ENCODE peak calls at places on chromosomes 5 and 9, in five cellular contexts. B is heart right ventricle; I is effector memory CD4-positive, alpha-beta T cell; U is DND-41; Q is HepG2. R is an unnamed sample.

GRCh38 chr5:171483453-171484177 is 64.2 kb downstream of the FGF18 start:
- DNase-seq in B (peak; percentile 84), I (no peak), U (no peak), Q (no peak), R (no peak)

GRCh38 chr9:130186839-130187522 is 14.8 kb downstream of the NCS1 start:
- DNase-seq in B (no peak), I (no peak), U (no peak), Q (peak; percentile 59), R (no peak)

GRCh38 chr9:134283692-134284265 is 42.5 kb upstream of the RXRA start:
- DNase-seq in B (no peak), I (no peak), U (no peak), Q (no peak), R (no peak)

GRCh38 chr9:37464006-37464405 is 1.2 kb downstream of the ZBTB5 start:
- DNase-seq in B (no peak), I (no peak), U (no peak), Q (no peak), R (no peak)

GRCh38 chr5:171312129-171312819 is 3.2 kb downstream of the TLX3 start:
- DNase-seq in B (no peak), I (no peak), U (peak; percentile 70), Q (no peak), R (no peak)

GRCh38 chr9:120484162-120484561 is 95.8 kb downstream of the CDK5RAP2 start:
- DNase-seq in B (no peak), I (no peak), U (no peak), Q (no peak), R (no peak)

GRCh38 chr5:145499483-145499882 is 335.7 kb downstream of the PRELID2 start:
- DNase-seq in B (no peak), I (no peak), U (no peak), Q (no peak), R (no peak)

GRCh38 chr5:168136340-168136739 is 155.1 kb upstream of the WWC1 start:
- DNase-seq in B (no peak), I (no peak), U (no peak), Q (peak; percentile 11), R (no peak)

GRCh38 chr9:75454043-75454442 is 365.7 kb downstream of the OSTF1 start:
- DNase-seq in B (no peak), I (no peak), U (no peak), Q (no peak), R (no peak)

GRCh38 chr5:177537389-177538361 is 16.7 kb downstream of the FAM193B start:
- DNase-seq in B (peak; percentile 43), I (no peak), U (no peak), Q (no peak), R (no peak)

GRCh38 chr9:116331241-116331640 is 177.7 kb downstream of the PAPPA start:
- DNase-seq in B (no peak), I (no peak), U (no peak), Q (no peak), R (no peak)

GRCh38 chr5:141343242-141343952 is at the start of gene PCDHGA3:
- DNase-seq in B (peak; percentile 41), I (no peak), U (no peak), Q (no peak), R (peak; percentile 17)

GRCh38 chr9:13810510-13810909 is 503.4 kb downstream of the NFIB start:
- DNase-seq in B (no peak), I (no peak), U (no peak), Q (no peak), R (no peak)

GRCh38 chr9:11149065-11149464 is 536.3 kb upstream of the PTPRD start:
- DNase-seq in B (no peak), I (no peak), U (no peak), Q (no peak), R (no peak)

GRCh38 chr5:138737494-138738265 is 15.5 kb upstream of the CTNNA1 start:
- DNase-seq in B (no peak), I (no peak), U (no peak), Q (no peak), R (no peak)

GRCh38 chr9:88011005-88011766 is 36.9 kb upstream of the CDK20 start:
- DNase-seq in B (no peak), I (no peak), U (no peak), Q (no peak), R (no peak)

GRCh38 chr9:129487307-129487657 is 133.6 kb downstream of the C9orf50 start:
- DNase-seq in B (no peak), I (no peak), U (no peak), Q (no peak), R (no peak)

GRCh38 chr9:29241320-29241719 is 1668.0 kb upstream of the C9orf72 start:
- DNase-seq in B (no peak), I (no peak), U (no peak), Q (no peak), R (no peak)

GRCh38 chr9:138010861-138011260 is 133.3 kb downstream of the CACNA1B start:
- DNase-seq in B (no peak), I (no peak), U (no peak), Q (no peak), R (no peak)

GRCh38 chr5:172904643-172905345 is 54.4 kb upstream of the RPL26L1 start:
- DNase-seq in B (peak; percentile 72), I (no peak), U (no peak), Q (peak; percentile 19), R (no peak)

GRCh38 chr9:8268216-8268878 is 468.8 kb upstream of the DMAC1 start:
- DNase-seq in B (no peak), I (no peak), U (no peak), Q (no peak), R (no peak)

DNA sequence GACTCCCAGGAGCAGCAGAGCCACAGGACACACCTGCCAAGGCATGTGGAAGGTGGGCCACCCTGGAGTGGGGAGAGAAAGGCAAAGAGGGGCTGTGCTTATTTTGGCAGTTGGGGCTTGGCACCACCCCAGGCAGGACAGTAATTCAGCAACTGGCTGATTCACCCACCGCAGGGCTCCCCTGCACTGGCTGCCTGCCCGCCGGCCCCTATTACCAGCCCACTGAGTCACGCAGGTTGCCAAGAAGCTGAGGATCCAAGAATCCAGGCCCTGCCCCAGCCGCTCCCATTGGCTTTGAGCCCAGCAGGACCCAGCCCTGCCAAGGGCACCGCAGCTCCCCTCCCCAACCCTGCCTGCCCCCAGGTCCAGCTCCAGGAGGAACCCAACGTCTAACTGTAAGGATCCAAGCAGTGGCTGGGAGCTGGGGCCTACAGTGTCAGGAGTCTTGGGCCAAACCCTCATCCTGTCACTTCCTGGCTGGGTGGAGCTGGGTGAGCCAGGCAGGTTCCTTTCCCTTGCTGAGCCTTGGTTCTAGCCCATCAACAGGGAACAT is 14.2 kb upstream of the RALGDS start:
- DNase-seq in B (peak; percentile 64), I (peak; percentile 49), U (no peak), Q (no peak), R (no peak)
- H3K4me1 ChIP-seq in B (peaks cover 62% of the 10 kb centered on the region), I (peaks cover 79% of the 10 kb centered on the region), U (peaks cover 41% of the 10 kb centered on the region), Q (peaks cover 38% of the 10 kb centered on the region), R (peaks cover 24% of the 10 kb centered on the region)

DNA sequence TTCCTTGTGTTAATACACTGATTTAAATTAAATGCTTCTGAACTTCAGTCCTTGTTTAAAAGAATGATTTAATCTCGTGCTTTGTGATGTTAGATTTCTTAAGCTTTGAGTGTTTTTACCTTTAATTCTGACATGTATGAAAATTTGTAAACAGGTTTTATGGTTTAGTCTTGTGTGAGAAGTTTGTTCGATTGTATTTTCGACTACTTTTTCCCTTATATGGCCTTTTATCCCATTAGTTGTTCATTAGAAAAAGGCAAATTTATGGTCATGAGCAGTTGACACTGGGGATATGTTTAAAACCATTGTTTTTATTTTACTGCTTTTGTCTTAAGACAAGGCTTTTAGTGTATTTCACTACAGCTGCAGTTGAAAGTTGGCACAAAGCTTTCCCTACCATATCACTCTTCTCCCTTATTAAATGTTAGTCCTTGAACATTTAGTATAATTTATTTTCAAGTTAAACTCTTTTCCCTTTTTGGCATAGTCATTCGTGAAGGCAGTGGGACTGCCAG is 3.3 kb downstream of the UBE2R2 start:
- DNase-seq in B (no peak), I (no peak), U (no peak), Q (no peak), R (no peak)
- H3K4me1 ChIP-seq in B (peaks cover 32% of the 10 kb centered on the region), I (peaks cover 20% of the 10 kb centered on the region), U (peaks cover 36% of the 10 kb centered on the region), Q (peaks cover 36% of the 10 kb centered on the region), R (peaks cover 52% of the 10 kb centered on the region)

GRCh38 chr9:6984941-6985578 is 227.3 kb downstream of the KDM4C start:
- DNase-seq in B (no peak), I (no peak), U (no peak), Q (no peak), R (no peak)
- H3K4me1 ChIP-seq in B (no peaks in the 10 kb centered on the region), I (no peaks in the 10 kb centered on the region), U (no peaks in the 10 kb centered on the region), Q (peaks cover 9% of the 10 kb centered on the region), R (no peaks in the 10 kb centered on the region)

DNA sequence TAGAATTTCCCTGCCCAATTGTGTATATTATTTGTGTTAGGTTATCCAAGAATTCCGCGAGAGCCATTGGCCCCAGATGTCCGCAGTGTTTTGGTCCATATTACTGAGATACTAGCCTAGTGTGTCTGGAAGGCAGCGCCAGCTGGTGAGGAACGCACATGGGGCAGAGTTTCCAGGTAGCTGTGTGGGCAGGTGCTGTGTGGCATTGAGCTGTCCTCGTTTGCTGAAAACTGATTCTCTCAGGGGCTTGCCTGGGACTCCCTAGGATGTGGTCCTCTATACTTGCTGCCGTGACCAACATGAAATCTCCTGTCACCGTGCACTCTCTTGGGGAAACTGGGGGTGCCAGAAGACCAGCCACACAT is 288.7 kb downstream of the FANCC start:
- DNase-seq in B (no peak), I (no peak), U (no peak), Q (no peak), R (no peak)
- H3K4me1 ChIP-seq in B (peaks cover 86% of the 10 kb centered on the region), I (no peaks in the 10 kb centered on the region), U (no peaks in the 10 kb centered on the region), Q (peaks cover 98% of the 10 kb centered on the region), R (peaks cover 18% of the 10 kb centered on the region)

GRCh38 chr5:52994266-52994665 is 5.1 kb downstream of the ITGA2 start:
- DNase-seq in B (no peak), I (no peak), U (no peak), Q (no peak), R (no peak)
- H3K4me1 ChIP-seq in B (peaks cover 9% of the 10 kb centered on the region), I (peaks cover 9% of the 10 kb centered on the region), U (peaks cover 14% of the 10 kb centered on the region), Q (peaks cover 84% of the 10 kb centered on the region), R (no peaks in the 10 kb centered on the region)

GRCh38 chr9:93231121-93231694 is 47.3 kb downstream of the WNK2 start:
- DNase-seq in B (peak; percentile 56), I (no peak), U (no peak), Q (no peak), R (no peak)

GRCh38 chr9:93230185-93230584 is 46.2 kb downstream of the WNK2 start:
- DNase-seq in B (no peak), I (no peak), U (no peak), Q (no peak), R (no peak)

GRCh38 chr9:93229636-93230035 is 45.7 kb downstream of the WNK2 start:
- DNase-seq in B (no peak), I (no peak), U (no peak), Q (no peak), R (no peak)

GRCh38 chr9:93231716-93232115 is 47.8 kb downstream of the WNK2 start:
- DNase-seq in B (no peak), I (no peak), U (no peak), Q (no peak), R (no peak)

DNA sequence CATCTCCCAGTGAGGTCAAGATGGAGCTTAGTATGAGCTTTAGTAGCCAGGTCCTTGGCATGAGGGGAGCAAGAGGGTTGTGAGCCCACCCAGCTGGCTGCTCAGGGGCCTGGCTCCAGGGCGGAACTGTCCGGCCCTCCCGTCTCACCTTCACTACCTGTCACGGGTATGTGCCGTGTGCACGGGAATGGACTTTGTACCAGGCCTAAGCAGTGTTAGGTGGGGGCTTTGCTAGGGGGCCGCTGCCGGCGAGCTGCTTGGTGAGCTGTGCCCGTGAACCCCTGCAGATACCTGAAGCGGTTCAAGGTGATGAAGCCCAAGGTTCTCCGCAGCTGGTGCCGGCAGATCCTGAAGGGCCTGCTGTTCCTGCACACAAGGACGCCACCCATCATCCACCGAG is 46.7 kb downstream of the WNK2 start:
- DNase-seq in B (no peak), I (no peak), U (no peak), Q (no peak), R (no peak)
- H3K4me1 ChIP-seq in B (peaks cover 23% of the 10 kb centered on the region), I (no peaks in the 10 kb centered on the region), U (no peaks in the 10 kb centered on the region), Q (no peaks in the 10 kb centered on the region), R (peaks cover 4% of the 10 kb centered on the region)

R was measured in OCI-LY7.